ENCODE peak calls at places on chromosome 5, in ten cellular contexts. Z is NCI-H1436; Q is tibial artery; N is stimulated activated CD4-positive, alpha-beta T cell treated with anti-CD3 and anti-CD28 coated beads, Interleukin-1b, Interleukin-23, amount 100 ng/mL, for 24 hours; C is MCF 10A; M is NAMALWA; O is central memory CD4-positive, alpha-beta T cell; A is GM12891; T is esophagus squamous epithelium; G is GDM1. X is an unnamed sample.

GRCh38 chr5:157801-158200 is 33.5 kb upstream of the LRRC14B start:
- DNase-seq in Q (no peak), M (no peak), G (no peak), Z (no peak), N (no peak), O (no peak), A (no peak), T (no peak), C (no peak), X (no peak)

GRCh38 chr5:127068771-127069330 is 4.5 kb downstream of the C5orf63 start:
- DNase-seq in Q (no peak), Z (no peak), O (no peak), C (peak), A (no peak), N (no peak), T (no peak), G (no peak), M (no peak), X (no peak)

GRCh38 chr5:19739691-19740090 is 248.3 kb downstream of the CDH18 start:
- DNase-seq in C (peak), G (no peak), Z (no peak), N (no peak), O (no peak), A (no peak), Q (no peak), M (no peak), T (no peak), X (no peak)

GRCh38 chr5:167939686-167940085 is 351.8 kb upstream of the WWC1 start:
- DNase-seq in N (no peak), Q (no peak), A (no peak), T (no peak), M (no peak), O (no peak), G (no peak), C (no peak), Z (no peak), X (no peak)

GRCh38 chr5:8458038-8458383 is 589.1 kb downstream of the MTRR start:
- DNase-seq in G (no peak), C (peak), O (no peak), N (no peak), Z (no peak), Q (no peak), A (no peak), M (no peak), T (no peak), X (peak)

GRCh38 chr5:159052282-159053011 is 47.3 kb downstream of the EBF1 start:
- DNase-seq in Z (no peak), C (no peak), M (peak), Q (no peak), A (no peak), N (no peak), O (no peak), T (no peak), G (no peak), X (no peak)

GRCh38 chr5:175743676-175744210 is 85.9 kb downstream of the HRH2 start:
- DNase-seq in A (no peak), M (no peak), G (no peak), Q (no peak), O (no peak), C (peak), T (no peak), N (no peak), Z (no peak), X (peak)

GRCh38 chr5:92641031-92641962 is 939.7 kb downstream of the NR2F1-AS1 start:
- DNase-seq in O (no peak), Z (no peak), N (no peak), A (no peak), G (no peak), M (peak), Q (no peak), T (no peak), C (peak), X (no peak)

GRCh38 chr5:80372780-80373179 is 35.1 kb upstream of the ZFYVE16 start:
- DNase-seq in G (no peak), O (no peak), A (no peak), M (no peak), C (no peak), Z (no peak), Q (no peak), T (no peak), N (no peak), X (no peak)

GRCh38 chr5:84403773-84404172 is 19.1 kb upstream of the EDIL3 start:
- DNase-seq in Q (no peak), A (no peak), Z (no peak), N (no peak), C (peak), G (no peak), T (no peak), O (no peak), M (no peak), X (no peak)

GRCh38 chr5:138241688-138242547 is 28.8 kb upstream of the CDC23 start:
- DNase-seq in C (no peak), Q (peak), O (no peak), M (no peak), Z (no peak), A (peak), T (no peak), N (no peak), G (no peak), X (peak)

GRCh38 chr5:178113141-178113787 is at the start of gene N4BP3:
- DNase-seq in Z (peak), A (peak), M (peak), T (no peak), Q (no peak), C (peak), O (peak), N (peak), G (no peak), X (no peak)

GRCh38 chr5:127864511-127864910 is 161.3 kb downstream of the CCDC192 start:
- DNase-seq in Q (no peak), O (no peak), T (no peak), M (no peak), N (no peak), C (no peak), Z (no peak), A (no peak), G (no peak), X (no peak)

GRCh38 chr5:133848306-133848924 is 120.0 kb downstream of the C5orf15 start:
- DNase-seq in M (no peak), Z (no peak), Q (no peak), T (no peak), A (no peak), N (no peak), G (no peak), O (no peak), C (no peak), X (no peak)

X was measured in Kasumi-1.